ENCODE peak calls at places on chromosomes 7 and 10, in seven cellular contexts. H is activated T-helper 9 cell treated with anti-CD3 and anti-CD28 coated beads, Interleukin-2, amount 50 U/mL, for 16 hours; J is choroid plexus epithelial cell; S is AG09309; X is WERI-Rb-1; F is EH; O is stimulated activated CD4-positive, alpha-beta T cell treated with anti-CD3 and anti-CD28 coated beads, Interleukin-2, amount 100 ng/mL, for 48 hours. C is an unnamed sample.

GRCh38 chr7:31890198-31890597 is 180.0 kb downstream of the PDE1C start:
- DNase-seq in H (no peak), J (no peak), S (no peak), X (no peak), F (peak), O (no peak), C (no peak)

GRCh38 chr10:91887900-91888225 is 21.4 kb downstream of the FGFBP3 start:
- DNase-seq in H (no peak), J (no peak), S (no peak), X (no peak), F (no peak), O (no peak), C (no peak)

GRCh38 chr7:15334524-15335269 is 227.1 kb downstream of the AGMO start:
- DNase-seq in H (no peak), J (no peak), S (no peak), X (no peak), F (no peak), O (no peak), C (no peak)

GRCh38 chr10:132641401-132641800 is 103.8 kb downstream of the INPP5A start:
- DNase-seq in H (no peak), J (no peak), S (no peak), X (no peak), F (no peak), O (no peak), C (no peak)

GRCh38 chr7:124462249-124462648 is 303.3 kb downstream of the GPR37 start:
- DNase-seq in H (no peak), J (peak), S (no peak), X (no peak), F (peak), O (no peak), C (peak)

GRCh38 chr7:8724080-8724718 is 290.8 kb downstream of the NXPH1 start:
- DNase-seq in H (no peak), J (peak), S (no peak), X (peak), F (no peak), O (peak), C (no peak)

GRCh38 chr10:28130267-28130666 is 131.4 kb upstream of the ODAD2 start:
- DNase-seq in H (no peak), J (peak), S (peak), X (no peak), F (peak), O (no peak), C (peak)

GRCh38 chr10:79209340-79209739 is 137.9 kb upstream of the PPIF start:
- DNase-seq in H (no peak), J (no peak), S (no peak), X (no peak), F (no peak), O (no peak), C (no peak)

GRCh38 chr10:75084834-75085384 is 26.5 kb upstream of the SAMD8 start:
- DNase-seq in H (no peak), J (no peak), S (no peak), X (no peak), F (no peak), O (no peak), C (no peak)

GRCh38 chr7:1136841-1137516 is 23.0 kb downstream of the ZFAND2A start:
- DNase-seq in H (no peak), J (no peak), S (no peak), X (no peak), F (no peak), O (no peak), C (no peak)

GRCh38 chr10:133104972-133105495 is 17.3 kb downstream of the ADGRA1 start:
- DNase-seq in H (no peak), J (no peak), S (no peak), X (no peak), F (no peak), O (no peak), C (no peak)

GRCh38 chr7:144403102-144403501 is 391 bp downstream of the NOBOX start:
- DNase-seq in H (no peak), J (no peak), S (no peak), X (no peak), F (no peak), O (no peak), C (no peak)

GRCh38 chr7:3738964-3739363 is 437.9 kb downstream of the SDK1 start:
- DNase-seq in H (no peak), J (peak), S (no peak), X (no peak), F (no peak), O (no peak), C (no peak)

GRCh38 chr10:79029478-79030390 is 39.0 kb upstream of the ZMIZ1 start:
- DNase-seq in H (no peak), J (no peak), S (no peak), X (peak), F (no peak), O (no peak), C (no peak)

GRCh38 chr7:11833431-11833830 is 1.4 kb upstream of the THSD7A start:
- DNase-seq in H (no peak), J (no peak), S (no peak), X (peak), F (no peak), O (no peak), C (no peak)

GRCh38 chr10:11178606-11179221 is 161.0 kb downstream of the CELF2 start:
- DNase-seq in H (peak), J (no peak), S (peak), X (peak), F (peak), O (peak), C (no peak)

GRCh38 chr10:52666931-52667330 is 105.7 kb downstream of the MBL2 start:
- DNase-seq in H (no peak), J (no peak), S (no peak), X (no peak), F (no peak), O (no peak), C (no peak)

GRCh38 chr10:132482090-132482489 is 55.5 kb upstream of the INPP5A start:
- DNase-seq in H (no peak), J (peak), S (peak), X (no peak), F (peak), O (no peak), C (peak)